ENCODE peak calls at places on chromosomes 6 and 20, in nine cellular contexts. A is right atrium auricular region; Y is astrocyte; I is CD8-positive, alpha-beta T cell; R is suprapubic skin; L is naive thymus-derived CD4-positive, alpha-beta T cell; X is HCT116; G is ascending aorta; K is transverse colon. E is an unnamed sample.

GRCh38 chr20:33674294-33675126 is at the start of gene NECAB3:
- DNase-seq in K (peak; percentile 90), X (no peak), Y (no peak), R (peak; percentile 89), I (no peak), A (peak; percentile 85), G (peak; percentile 92), L (peak; percentile 50), E (no peak)

GRCh38 chr6:152952866-152953509 is 29.9 kb downstream of the FBXO5 start:
- DNase-seq in L (no peak), G (no peak), Y (peak; percentile 32), A (no peak), K (no peak), I (no peak), R (no peak), X (peak; percentile 32), E (no peak)

GRCh38 chr6:105301072-105301503 is 101.8 kb downstream of the PREP start:
- DNase-seq in R (no peak), A (no peak), G (no peak), K (no peak), L (no peak), X (no peak), I (no peak), Y (peak; percentile 27), E (no peak)

GRCh38 chr6:154614101-154614500 is 103.6 kb upstream of the CNKSR3 start:
- DNase-seq in A (no peak), L (no peak), K (no peak), Y (peak; percentile 48), R (no peak), G (no peak), X (no peak), I (no peak), E (no peak)

GRCh38 chr6:124368131-124368530 is 564.5 kb downstream of the NKAIN2 start:
- DNase-seq in Y (peak; percentile 33), G (no peak), X (no peak), I (no peak), L (no peak), R (no peak), A (no peak), K (no peak), E (no peak)

GRCh38 chr20:3815703-3816315 is 4.5 kb upstream of the AP5S1 start:
- DNase-seq in Y (no peak), G (no peak), K (no peak), L (no peak), I (peak; percentile 66), X (no peak), A (no peak), R (no peak), E (no peak)

GRCh38 chr6:15287670-15288069 is 41.8 kb downstream of the JARID2 start:
- DNase-seq in A (no peak), G (no peak), K (no peak), X (no peak), R (no peak), I (no peak), L (no peak), Y (no peak), E (no peak)

GRCh38 chr20:24364464-24364863 is 105.0 kb upstream of the SYNDIG1 start:
- DNase-seq in K (no peak), Y (no peak), A (no peak), R (no peak), I (no peak), G (no peak), L (no peak), X (no peak), E (no peak)

GRCh38 chr6:134123666-134124208 is 71.3 kb upstream of the SLC2A12 start:
- DNase-seq in X (peak; percentile 94), I (peak; percentile 47), G (no peak), R (no peak), K (no peak), L (no peak), Y (peak; percentile 58), A (no peak), E (peak; percentile 56)

GRCh38 chr6:38020593-38020992 is 201.1 kb downstream of the ZFAND3 start:
- DNase-seq in K (no peak), L (no peak), A (no peak), G (no peak), X (no peak), R (no peak), I (no peak), Y (no peak), E (no peak)

GRCh38 chr6:156808287-156808686 is 31.1 kb downstream of the ARID1B start:
- DNase-seq in G (no peak), I (no peak), X (no peak), L (no peak), A (no peak), Y (peak; percentile 26), R (no peak), K (no peak), E (no peak)

GRCh38 chr20:33076662-33077398 is 2.6 kb upstream of the BPIFB4 start:
- DNase-seq in G (no peak), R (no peak), Y (no peak), I (no peak), A (no peak), L (no peak), K (no peak), X (peak; percentile 35), E (no peak)

GRCh38 chr6:42239333-42239732 is 21.7 kb upstream of the MRPS10 start:
- DNase-seq in R (no peak), X (no peak), I (no peak), Y (no peak), L (no peak), G (no peak), K (no peak), A (no peak), E (no peak)

GRCh38 chr6:169976301-169977081 is 225.1 kb downstream of the ERMARD start:
- DNase-seq in R (peak; percentile 60), I (no peak), X (no peak), L (no peak), G (no peak), Y (no peak), A (no peak), K (no peak), E (no peak)

GRCh38 chr6:9535106-9535505 is 879.8 kb downstream of the TFAP2A start:
- DNase-seq in R (no peak), K (no peak), G (no peak), L (no peak), Y (no peak), I (no peak), X (no peak), A (no peak), E (no peak)

GRCh38 chr6:84422380-84422968 is 195.0 kb upstream of the CEP162 start:
- DNase-seq in X (peak; percentile 31), A (peak; percentile 69), I (no peak), L (no peak), K (peak; percentile 21), Y (peak; percentile 3), G (peak; percentile 81), R (no peak), E (peak; percentile 10)

GRCh38 chr20:10171864-10172751 is 46.5 kb upstream of the SNAP25 start:
- DNase-seq in K (peak; percentile 22), Y (peak; percentile 47), R (no peak), X (no peak), G (peak; percentile 79), A (peak; percentile 62), I (no peak), L (no peak), E (no peak)

GRCh38 chr20:19974621-19975435 is 42.3 kb upstream of the NAA20 start:
- DNase-seq in L (peak; percentile 30), Y (peak; percentile 94), K (peak; percentile 63), A (peak; percentile 89), G (peak; percentile 96), R (peak; percentile 92), I (no peak), X (no peak), E (peak; percentile 77)

GRCh38 chr6:50707652-50708325 is 5.5 kb upstream of the TFAP2D start:
- DNase-seq in X (no peak), I (no peak), A (no peak), R (no peak), Y (no peak), G (no peak), L (no peak), K (no peak), E (no peak)

GRCh38 chr20:13996265-13996664 is 949 bp downstream of the MACROD2 start:
- DNase-seq in A (no peak), I (no peak), R (no peak), K (no peak), Y (no peak), L (no peak), G (no peak), X (no peak), E (no peak)

GRCh38 chr20:64086801-64087200 is 2.6 kb upstream of the LKAAEAR1 start:
- DNase-seq in A (no peak), K (no peak), R (no peak), I (no peak), X (no peak), L (no peak), Y (no peak), G (no peak), E (no peak)
- H3K27me3 ChIP-seq in A (peaks cover 7% of the 10 kb centered on the region), K (peaks cover 53% of the 10 kb centered on the region), R (peaks cover 17% of the 10 kb centered on the region), I (no peaks in the 10 kb centered on the region), X (no peaks in the 10 kb centered on the region), L (no peaks in the 10 kb centered on the region), Y (peaks cover 43% of the 10 kb centered on the region), G (peaks cover 7% of the 10 kb centered on the region), E (peaks cover 73% of the 10 kb centered on the region)

DNA sequence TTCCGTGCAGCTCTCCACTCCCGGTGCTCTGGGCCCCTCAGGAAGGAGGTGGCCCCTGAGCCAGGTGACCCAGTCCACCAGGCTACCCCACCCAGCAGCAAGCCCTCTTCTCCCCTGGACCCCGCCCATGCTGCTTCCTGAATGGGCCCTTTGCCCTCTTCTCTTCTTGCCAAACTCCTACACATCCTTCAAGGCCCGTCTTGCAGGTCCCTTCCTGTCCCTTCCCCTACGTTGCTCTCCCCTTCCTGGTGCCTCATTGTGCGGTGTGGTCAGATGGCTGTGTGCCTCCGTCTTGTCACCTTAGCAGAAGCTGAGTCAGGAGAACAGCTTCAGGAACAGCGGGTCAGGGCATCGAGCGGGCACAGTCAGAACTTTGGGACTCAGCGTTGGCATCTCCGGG is 3.4 kb upstream of the GATA5 start:
- DNase-seq in A (no peak), Y (no peak), I (no peak), G (no peak), L (no peak), K (no peak), X (no peak), R (no peak), E (no peak)
- H3K27me3 ChIP-seq in A (peaks cover 5% of the 10 kb centered on the region), Y (peaks cover 63% of the 10 kb centered on the region), I (peaks cover 24% of the 10 kb centered on the region), G (peaks cover 13% of the 10 kb centered on the region), L (peaks cover 3% of the 10 kb centered on the region), K (peaks cover 96% of the 10 kb centered on the region), X (no peaks in the 10 kb centered on the region), R (peaks cover 96% of the 10 kb centered on the region), E (peaks cover 88% of the 10 kb centered on the region)

DNA sequence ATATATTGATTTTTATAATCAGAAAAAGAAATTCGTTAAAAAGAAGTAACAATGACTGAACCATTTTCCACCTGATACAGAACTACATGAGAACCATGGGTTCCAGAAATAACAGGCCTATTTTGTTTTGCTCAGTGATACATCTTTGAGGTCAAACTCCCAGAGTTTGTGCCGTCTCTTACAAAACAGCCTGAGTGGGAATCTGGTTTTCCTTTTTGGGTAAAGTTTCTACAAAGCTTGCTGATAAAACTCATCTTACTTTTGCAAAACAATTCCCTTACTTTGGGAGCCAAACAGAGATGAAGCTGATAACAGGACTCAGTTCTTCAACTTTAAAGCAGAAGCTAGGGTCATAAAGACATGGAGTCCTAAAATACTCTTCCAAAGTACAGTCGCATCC is 98.7 kb upstream of the FAM8A1 start:
- DNase-seq in A (no peak), K (no peak), I (no peak), R (no peak), L (no peak), Y (no peak), X (no peak), G (no peak), E (no peak)
- H3K27me3 ChIP-seq in A (no peaks in the 10 kb centered on the region), K (no peaks in the 10 kb centered on the region), I (no peaks in the 10 kb centered on the region), R (no peaks in the 10 kb centered on the region), L (no peaks in the 10 kb centered on the region), Y (no peaks in the 10 kb centered on the region), X (no peaks in the 10 kb centered on the region), G (no peaks in the 10 kb centered on the region), E (no peaks in the 10 kb centered on the region)

GRCh38 chr20:57288676-57289075 is 22.2 kb upstream of the BMP7 start:
- DNase-seq in I (no peak), G (no peak), Y (no peak), L (no peak), R (no peak), X (no peak), A (no peak), K (no peak), E (no peak)
- H3K27me3 ChIP-seq in I (no peaks in the 10 kb centered on the region), G (no peaks in the 10 kb centered on the region), Y (peaks cover 55% of the 10 kb centered on the region), L (no peaks in the 10 kb centered on the region), R (peaks cover 45% of the 10 kb centered on the region), X (peaks cover 54% of the 10 kb centered on the region), A (no peaks in the 10 kb centered on the region), K (peaks cover 9% of the 10 kb centered on the region), E (peaks cover 44% of the 10 kb centered on the region)

E was measured in kidney epithelial cell.